ENCODE peak calls at places on chromosomes 1 and 21, in nine cellular contexts. One of them, this sample, is unnamed.

GRCh38 chr1:231885209-231885854 is 258.7 kb downstream of the DISC1 start:
- DNase-seq in IMR-90: peak
- DNase-seq in mammary epithelial cell: no peak
- DNase-seq in activated CD4-positive, alpha-beta memory T cell treated with anti-CD3 and anti-CD28 coated beads, Interleukin-2, amount 10 ng/mL, durations not matched to agents 7 days and 5 days: no peak
- DNase-seq in OCI-LY7: no peak
- DNase-seq in nephron progenitor cell: no peak
- DNase-seq in MCF 10A: no peak
- DNase-seq in MG63: no peak
- DNase-seq in astrocyte of the spinal cord: peak
- DNase-seq in this sample: peak

GRCh38 chr1:225882008-225882698 is at the start of gene TMEM63A:
- DNase-seq in mammary epithelial cell: peak
- DNase-seq in nephron progenitor cell: peak
- DNase-seq in MG63: peak
- DNase-seq in astrocyte of the spinal cord: peak
- DNase-seq in MCF 10A: peak
- DNase-seq in activated CD4-positive, alpha-beta memory T cell treated with anti-CD3 and anti-CD28 coated beads, Interleukin-2, amount 10 ng/mL, durations not matched to agents 7 days and 5 days: peak
- DNase-seq in IMR-90: peak
- DNase-seq in OCI-LY7: peak
- DNase-seq in this sample: peak

GRCh38 chr1:54516249-54516920 is 31.6 kb upstream of the ACOT11 start:
- DNase-seq in activated CD4-positive, alpha-beta memory T cell treated with anti-CD3 and anti-CD28 coated beads, Interleukin-2, amount 10 ng/mL, durations not matched to agents 7 days and 5 days: no peak
- DNase-seq in IMR-90: peak
- DNase-seq in OCI-LY7: no peak
- DNase-seq in astrocyte of the spinal cord: no peak
- DNase-seq in mammary epithelial cell: peak
- DNase-seq in MG63: no peak
- DNase-seq in nephron progenitor cell: no peak
- DNase-seq in MCF 10A: no peak
- DNase-seq in this sample: no peak

GRCh38 chr1:160081261-160081936 is at the start of gene KCNJ9:
- DNase-seq in MG63: peak
- DNase-seq in nephron progenitor cell: peak
- DNase-seq in OCI-LY7: no peak
- DNase-seq in MCF 10A: no peak
- DNase-seq in activated CD4-positive, alpha-beta memory T cell treated with anti-CD3 and anti-CD28 coated beads, Interleukin-2, amount 10 ng/mL, durations not matched to agents 7 days and 5 days: no peak
- DNase-seq in astrocyte of the spinal cord: no peak
- DNase-seq in IMR-90: no peak
- DNase-seq in mammary epithelial cell: no peak
- DNase-seq in this sample: peak

GRCh38 chr1:181353526-181353925 is 129.8 kb upstream of the CACNA1E start:
- DNase-seq in mammary epithelial cell: no peak
- DNase-seq in activated CD4-positive, alpha-beta memory T cell treated with anti-CD3 and anti-CD28 coated beads, Interleukin-2, amount 10 ng/mL, durations not matched to agents 7 days and 5 days: no peak
- DNase-seq in astrocyte of the spinal cord: no peak
- DNase-seq in nephron progenitor cell: no peak
- DNase-seq in MG63: no peak
- DNase-seq in IMR-90: no peak
- DNase-seq in MCF 10A: no peak
- DNase-seq in OCI-LY7: no peak
- DNase-seq in this sample: no peak

GRCh38 chr1:101181930-101182329 is 54.9 kb upstream of the S1PR1 start:
- DNase-seq in astrocyte of the spinal cord: peak
- DNase-seq in OCI-LY7: no peak
- DNase-seq in activated CD4-positive, alpha-beta memory T cell treated with anti-CD3 and anti-CD28 coated beads, Interleukin-2, amount 10 ng/mL, durations not matched to agents 7 days and 5 days: no peak
- DNase-seq in IMR-90: peak
- DNase-seq in MCF 10A: no peak
- DNase-seq in MG63: peak
- DNase-seq in mammary epithelial cell: no peak
- DNase-seq in nephron progenitor cell: no peak
- DNase-seq in this sample: no peak

GRCh38 chr1:8965121-8965820 is 19.6 kb downstream of the CA6 start:
- DNase-seq in OCI-LY7: no peak
- DNase-seq in IMR-90: no peak
- DNase-seq in mammary epithelial cell: no peak
- DNase-seq in astrocyte of the spinal cord: no peak
- DNase-seq in nephron progenitor cell: no peak
- DNase-seq in MCF 10A: no peak
- DNase-seq in activated CD4-positive, alpha-beta memory T cell treated with anti-CD3 and anti-CD28 coated beads, Interleukin-2, amount 10 ng/mL, durations not matched to agents 7 days and 5 days: no peak
- DNase-seq in MG63: peak
- DNase-seq in this sample: no peak

GRCh38 chr1:151570819-151571218 is 30.7 kb downstream of the TUFT1 start:
- DNase-seq in OCI-LY7: no peak
- DNase-seq in IMR-90: no peak
- DNase-seq in MCF 10A: no peak
- DNase-seq in activated CD4-positive, alpha-beta memory T cell treated with anti-CD3 and anti-CD28 coated beads, Interleukin-2, amount 10 ng/mL, durations not matched to agents 7 days and 5 days: no peak
- DNase-seq in MG63: no peak
- DNase-seq in nephron progenitor cell: no peak
- DNase-seq in mammary epithelial cell: peak
- DNase-seq in astrocyte of the spinal cord: no peak
- DNase-seq in this sample: no peak

GRCh38 chr1:5739561-5740078 is 252.6 kb downstream of the NPHP4 start:
- DNase-seq in mammary epithelial cell: no peak
- DNase-seq in activated CD4-positive, alpha-beta memory T cell treated with anti-CD3 and anti-CD28 coated beads, Interleukin-2, amount 10 ng/mL, durations not matched to agents 7 days and 5 days: no peak
- DNase-seq in MG63: no peak
- DNase-seq in IMR-90: no peak
- DNase-seq in MCF 10A: no peak
- DNase-seq in astrocyte of the spinal cord: no peak
- DNase-seq in nephron progenitor cell: no peak
- DNase-seq in OCI-LY7: no peak
- DNase-seq in this sample: no peak

GRCh38 chr1:93151474-93151873 is 28.7 kb downstream of the TMED5 start:
- DNase-seq in astrocyte of the spinal cord: no peak
- DNase-seq in OCI-LY7: no peak
- DNase-seq in MG63: no peak
- DNase-seq in nephron progenitor cell: no peak
- DNase-seq in activated CD4-positive, alpha-beta memory T cell treated with anti-CD3 and anti-CD28 coated beads, Interleukin-2, amount 10 ng/mL, durations not matched to agents 7 days and 5 days: no peak
- DNase-seq in IMR-90: no peak
- DNase-seq in MCF 10A: no peak
- DNase-seq in mammary epithelial cell: no peak
- DNase-seq in this sample: no peak

GRCh38 chr1:43881415-43881814 is 52.2 kb upstream of the ARTN start:
- DNase-seq in astrocyte of the spinal cord: no peak
- DNase-seq in mammary epithelial cell: no peak
- DNase-seq in activated CD4-positive, alpha-beta memory T cell treated with anti-CD3 and anti-CD28 coated beads, Interleukin-2, amount 10 ng/mL, durations not matched to agents 7 days and 5 days: no peak
- DNase-seq in IMR-90: no peak
- DNase-seq in OCI-LY7: no peak
- DNase-seq in MG63: no peak
- DNase-seq in nephron progenitor cell: peak
- DNase-seq in MCF 10A: no peak
- DNase-seq in this sample: no peak

GRCh38 chr1:118275716-118276115 is 90.7 kb upstream of the SPAG17 start:
- DNase-seq in activated CD4-positive, alpha-beta memory T cell treated with anti-CD3 and anti-CD28 coated beads, Interleukin-2, amount 10 ng/mL, durations not matched to agents 7 days and 5 days: no peak
- DNase-seq in MCF 10A: no peak
- DNase-seq in IMR-90: no peak
- DNase-seq in astrocyte of the spinal cord: no peak
- DNase-seq in mammary epithelial cell: no peak
- DNase-seq in MG63: peak
- DNase-seq in nephron progenitor cell: no peak
- DNase-seq in OCI-LY7: no peak
- DNase-seq in this sample: no peak

GRCh38 chr1:221777434-221778072 is 35.7 kb upstream of the DUSP10 start:
- DNase-seq in activated CD4-positive, alpha-beta memory T cell treated with anti-CD3 and anti-CD28 coated beads, Interleukin-2, amount 10 ng/mL, durations not matched to agents 7 days and 5 days: peak
- DNase-seq in OCI-LY7: no peak
- DNase-seq in IMR-90: no peak
- DNase-seq in astrocyte of the spinal cord: no peak
- DNase-seq in MG63: no peak
- DNase-seq in mammary epithelial cell: no peak
- DNase-seq in MCF 10A: no peak
- DNase-seq in nephron progenitor cell: no peak
- DNase-seq in this sample: no peak

GRCh38 chr1:62247391-62248168 is 52.9 kb downstream of the L1TD1 start:
- DNase-seq in MCF 10A: no peak
- DNase-seq in MG63: no peak
- DNase-seq in mammary epithelial cell: no peak
- DNase-seq in nephron progenitor cell: no peak
- DNase-seq in activated CD4-positive, alpha-beta memory T cell treated with anti-CD3 and anti-CD28 coated beads, Interleukin-2, amount 10 ng/mL, durations not matched to agents 7 days and 5 days: no peak
- DNase-seq in OCI-LY7: no peak
- DNase-seq in astrocyte of the spinal cord: no peak
- DNase-seq in IMR-90: no peak
- DNase-seq in this sample: no peak

GRCh38 chr1:50023292-50024159 is at the start of gene AGBL4:
- DNase-seq in astrocyte of the spinal cord: peak
- DNase-seq in MCF 10A: peak
- DNase-seq in activated CD4-positive, alpha-beta memory T cell treated with anti-CD3 and anti-CD28 coated beads, Interleukin-2, amount 10 ng/mL, durations not matched to agents 7 days and 5 days: no peak
- DNase-seq in OCI-LY7: no peak
- DNase-seq in MG63: peak
- DNase-seq in nephron progenitor cell: peak
- DNase-seq in IMR-90: no peak
- DNase-seq in mammary epithelial cell: peak
- DNase-seq in this sample: peak

GRCh38 chr1:220810179-220810653 is 23.5 kb downstream of the MTARC1 start:
- DNase-seq in MG63: peak
- DNase-seq in OCI-LY7: peak
- DNase-seq in mammary epithelial cell: no peak
- DNase-seq in nephron progenitor cell: peak
- DNase-seq in IMR-90: peak
- DNase-seq in astrocyte of the spinal cord: peak
- DNase-seq in activated CD4-positive, alpha-beta memory T cell treated with anti-CD3 and anti-CD28 coated beads, Interleukin-2, amount 10 ng/mL, durations not matched to agents 7 days and 5 days: peak
- DNase-seq in MCF 10A: peak
- DNase-seq in this sample: peak

GRCh38 chr1:35470964-35471613 is 86.1 kb downstream of the KIAA0319L start:
- DNase-seq in mammary epithelial cell: no peak
- DNase-seq in nephron progenitor cell: no peak
- DNase-seq in MCF 10A: no peak
- DNase-seq in IMR-90: no peak
- DNase-seq in MG63: no peak
- DNase-seq in astrocyte of the spinal cord: no peak
- DNase-seq in OCI-LY7: no peak
- DNase-seq in activated CD4-positive, alpha-beta memory T cell treated with anti-CD3 and anti-CD28 coated beads, Interleukin-2, amount 10 ng/mL, durations not matched to agents 7 days and 5 days: no peak
- DNase-seq in this sample: no peak

GRCh38 chr1:87766737-87767136 is 438.1 kb downstream of the LMO4 start:
- DNase-seq in OCI-LY7: no peak
- DNase-seq in MCF 10A: peak
- DNase-seq in MG63: peak
- DNase-seq in astrocyte of the spinal cord: no peak
- DNase-seq in IMR-90: peak
- DNase-seq in nephron progenitor cell: no peak
- DNase-seq in activated CD4-positive, alpha-beta memory T cell treated with anti-CD3 and anti-CD28 coated beads, Interleukin-2, amount 10 ng/mL, durations not matched to agents 7 days and 5 days: no peak
- DNase-seq in mammary epithelial cell: peak
- DNase-seq in this sample: peak

GRCh38 chr21:34935868-34936267 is 113.2 kb downstream of the RUNX1 start:
- DNase-seq in activated CD4-positive, alpha-beta memory T cell treated with anti-CD3 and anti-CD28 coated beads, Interleukin-2, amount 10 ng/mL, durations not matched to agents 7 days and 5 days: no peak
- DNase-seq in MCF 10A: no peak
- DNase-seq in IMR-90: no peak
- DNase-seq in OCI-LY7: no peak
- DNase-seq in MG63: peak
- DNase-seq in mammary epithelial cell: no peak
- DNase-seq in astrocyte of the spinal cord: no peak
- DNase-seq in nephron progenitor cell: no peak
- DNase-seq in this sample: no peak

GRCh38 chr1:214739621-214740238 is 136.7 kb downstream of the CENPF start:
- DNase-seq in MG63: no peak
- DNase-seq in MCF 10A: no peak
- DNase-seq in activated CD4-positive, alpha-beta memory T cell treated with anti-CD3 and anti-CD28 coated beads, Interleukin-2, amount 10 ng/mL, durations not matched to agents 7 days and 5 days: no peak
- DNase-seq in astrocyte of the spinal cord: no peak
- DNase-seq in nephron progenitor cell: no peak
- DNase-seq in IMR-90: peak
- DNase-seq in mammary epithelial cell: no peak
- DNase-seq in OCI-LY7: no peak
- DNase-seq in this sample: peak

GRCh38 chr1:236746785-236747184 is 48.3 kb upstream of the MTR start:
- DNase-seq in mammary epithelial cell: no peak
- DNase-seq in MCF 10A: no peak
- DNase-seq in activated CD4-positive, alpha-beta memory T cell treated with anti-CD3 and anti-CD28 coated beads, Interleukin-2, amount 10 ng/mL, durations not matched to agents 7 days and 5 days: no peak
- DNase-seq in nephron progenitor cell: no peak
- DNase-seq in IMR-90: no peak
- DNase-seq in MG63: no peak
- DNase-seq in OCI-LY7: no peak
- DNase-seq in astrocyte of the spinal cord: no peak
- DNase-seq in this sample: no peak

GRCh38 chr1:181179279-181179979 is 90.9 kb downstream of the IER5 start:
- DNase-seq in activated CD4-positive, alpha-beta memory T cell treated with anti-CD3 and anti-CD28 coated beads, Interleukin-2, amount 10 ng/mL, durations not matched to agents 7 days and 5 days: no peak
- DNase-seq in IMR-90: no peak
- DNase-seq in MG63: no peak
- DNase-seq in MCF 10A: no peak
- DNase-seq in mammary epithelial cell: no peak
- DNase-seq in astrocyte of the spinal cord: no peak
- DNase-seq in nephron progenitor cell: no peak
- DNase-seq in OCI-LY7: no peak
- DNase-seq in this sample: no peak

GRCh38 chr1:40612345-40612831 is 53.1 kb downstream of the RIMS3 start:
- DNase-seq in MCF 10A: peak
- DNase-seq in nephron progenitor cell: peak
- DNase-seq in MG63: peak
- DNase-seq in IMR-90: peak
- DNase-seq in activated CD4-positive, alpha-beta memory T cell treated with anti-CD3 and anti-CD28 coated beads, Interleukin-2, amount 10 ng/mL, durations not matched to agents 7 days and 5 days: peak
- DNase-seq in OCI-LY7: peak
- DNase-seq in astrocyte of the spinal cord: peak
- DNase-seq in mammary epithelial cell: peak
- DNase-seq in this sample: peak

GRCh38 chr1:23589506-23589872 is 30.2 kb upstream of the ID3 start:
- DNase-seq in IMR-90: no peak
- DNase-seq in nephron progenitor cell: no peak
- DNase-seq in MCF 10A: no peak
- DNase-seq in MG63: no peak
- DNase-seq in activated CD4-positive, alpha-beta memory T cell treated with anti-CD3 and anti-CD28 coated beads, Interleukin-2, amount 10 ng/mL, durations not matched to agents 7 days and 5 days: no peak
- DNase-seq in astrocyte of the spinal cord: no peak
- DNase-seq in mammary epithelial cell: no peak
- DNase-seq in OCI-LY7: peak
- DNase-seq in this sample: no peak

GRCh38 chr1:164728719-164729118 is 169.7 kb downstream of the PBX1 start:
- DNase-seq in IMR-90: no peak
- DNase-seq in astrocyte of the spinal cord: peak
- DNase-seq in MG63: no peak
- DNase-seq in OCI-LY7: no peak
- DNase-seq in MCF 10A: no peak
- DNase-seq in nephron progenitor cell: no peak
- DNase-seq in mammary epithelial cell: no peak
- DNase-seq in activated CD4-positive, alpha-beta memory T cell treated with anti-CD3 and anti-CD28 coated beads, Interleukin-2, amount 10 ng/mL, durations not matched to agents 7 days and 5 days: no peak
- DNase-seq in this sample: no peak

GRCh38 chr1:206772228-206773002 is at the start of gene IL10:
- DNase-seq in IMR-90: no peak
- DNase-seq in MG63: no peak
- DNase-seq in nephron progenitor cell: no peak
- DNase-seq in mammary epithelial cell: no peak
- DNase-seq in MCF 10A: no peak
- DNase-seq in activated CD4-positive, alpha-beta memory T cell treated with anti-CD3 and anti-CD28 coated beads, Interleukin-2, amount 10 ng/mL, durations not matched to agents 7 days and 5 days: no peak
- DNase-seq in astrocyte of the spinal cord: no peak
- DNase-seq in OCI-LY7: no peak
- DNase-seq in this sample: no peak

GRCh38 chr21:36115138-36115710 is 19.7 kb upstream of the CBR3 start:
- DNase-seq in mammary epithelial cell: no peak
- DNase-seq in nephron progenitor cell: no peak
- DNase-seq in MCF 10A: no peak
- DNase-seq in astrocyte of the spinal cord: no peak
- DNase-seq in OCI-LY7: no peak
- DNase-seq in activated CD4-positive, alpha-beta memory T cell treated with anti-CD3 and anti-CD28 coated beads, Interleukin-2, amount 10 ng/mL, durations not matched to agents 7 days and 5 days: no peak
- DNase-seq in MG63: no peak
- DNase-seq in IMR-90: no peak
- DNase-seq in this sample: no peak

GRCh38 chr1:76010802-76011201 is 63.7 kb upstream of the ST6GALNAC3 start:
- DNase-seq in MCF 10A: no peak
- DNase-seq in MG63: no peak
- DNase-seq in activated CD4-positive, alpha-beta memory T cell treated with anti-CD3 and anti-CD28 coated beads, Interleukin-2, amount 10 ng/mL, durations not matched to agents 7 days and 5 days: no peak
- DNase-seq in mammary epithelial cell: no peak
- DNase-seq in nephron progenitor cell: no peak
- DNase-seq in OCI-LY7: no peak
- DNase-seq in IMR-90: no peak
- DNase-seq in astrocyte of the spinal cord: no peak
- DNase-seq in this sample: no peak

GRCh38 chr1:212618466-212619210 is 10.1 kb downstream of the ATF3 start:
- DNase-seq in nephron progenitor cell: no peak
- DNase-seq in OCI-LY7: no peak
- DNase-seq in astrocyte of the spinal cord: no peak
- DNase-seq in activated CD4-positive, alpha-beta memory T cell treated with anti-CD3 and anti-CD28 coated beads, Interleukin-2, amount 10 ng/mL, durations not matched to agents 7 days and 5 days: no peak
- DNase-seq in MCF 10A: no peak
- DNase-seq in mammary epithelial cell: no peak
- DNase-seq in MG63: no peak
- DNase-seq in IMR-90: peak
- DNase-seq in this sample: peak

GRCh38 chr21:44940116-44940631 is 345 bp downstream of the SLX9 start:
- DNase-seq in activated CD4-positive, alpha-beta memory T cell treated with anti-CD3 and anti-CD28 coated beads, Interleukin-2, amount 10 ng/mL, durations not matched to agents 7 days and 5 days: peak
- DNase-seq in MG63: peak
- DNase-seq in astrocyte of the spinal cord: no peak
- DNase-seq in MCF 10A: no peak
- DNase-seq in IMR-90: no peak
- DNase-seq in mammary epithelial cell: peak
- DNase-seq in nephron progenitor cell: no peak
- DNase-seq in OCI-LY7: peak
- DNase-seq in this sample: peak

GRCh38 chr1:203152158-203153034 is 23.2 kb downstream of the MYBPH start:
- DNase-seq in mammary epithelial cell: peak
- DNase-seq in MG63: peak
- DNase-seq in nephron progenitor cell: peak
- DNase-seq in astrocyte of the spinal cord: peak
- DNase-seq in activated CD4-positive, alpha-beta memory T cell treated with anti-CD3 and anti-CD28 coated beads, Interleukin-2, amount 10 ng/mL, durations not matched to agents 7 days and 5 days: no peak
- DNase-seq in MCF 10A: peak
- DNase-seq in OCI-LY7: no peak
- DNase-seq in IMR-90: peak
- DNase-seq in this sample: peak